ENCODE peak calls at places on chromosomes 13 and 19, in ten cellular contexts. O, F, D, I, G, K, V, E, T and P are unnamed samples.

GRCh38 chr19:40392894-40393517 is 3.0 kb upstream of the HIPK4 start:
- DNase-seq in T (no peak), G (peak; percentile 44), O (no peak), V (no peak), K (no peak), I (peak; percentile 23), D (no peak), F (no peak), E (no peak), P (no peak)

GRCh38 chr19:46221981-46222610 is 7.4 kb upstream of the IGFL1 start:
- DNase-seq in I (peak; percentile 93), E (no peak), V (no peak), K (no peak), F (peak; percentile 85), D (no peak), O (no peak), T (no peak), G (no peak), P (no peak)

GRCh38 chr19:46297700-46298476 is 1.0 kb downstream of the HIF3A start:
- DNase-seq in K (no peak), G (no peak), D (no peak), V (no peak), T (no peak), I (no peak), O (peak; percentile 81), F (no peak), E (peak; percentile 5), P (peak; percentile 24)

GRCh38 chr19:7216373-7216902 is 77.8 kb downstream of the INSR start:
- DNase-seq in E (no peak), T (no peak), O (no peak), V (no peak), G (no peak), F (no peak), K (no peak), I (no peak), D (no peak), P (no peak)

GRCh38 chr13:36356058-36356457 is 9.9 kb upstream of the SPART start:
- DNase-seq in I (no peak), V (no peak), K (no peak), T (no peak), O (no peak), E (no peak), G (peak; percentile 26), D (no peak), F (no peak), P (no peak)

GRCh38 chr19:17448190-17448967 is at the start of gene TMEM221:
- DNase-seq in E (no peak), F (peak; percentile 43), G (peak; percentile 15), K (no peak), O (no peak), V (peak; percentile 21), T (no peak), I (peak; percentile 39), D (no peak), P (no peak)

GRCh38 chr19:43754562-43755255 is at the start of gene SMG9:
- DNase-seq in F (peak; percentile 95), E (peak; percentile 94), K (peak; percentile 99), D (peak; percentile 97), O (peak; percentile 98), G (peak; percentile 92), T (peak; percentile 93), V (peak; percentile 98), I (peak; percentile 100), P (peak; percentile 97)

GRCh38 chr19:40363128-40363527 is 14.6 kb downstream of the PLD3 start:
- DNase-seq in I (no peak), O (no peak), E (no peak), T (no peak), F (no peak), K (no peak), D (no peak), V (no peak), G (no peak), P (no peak)

GRCh38 chr13:103516009-103516795 is 450.0 kb upstream of the SLC10A2 start:
- DNase-seq in T (no peak), O (no peak), I (no peak), V (no peak), F (no peak), D (no peak), E (no peak), K (no peak), G (no peak), P (no peak)

GRCh38 chr13:72839831-72840426 is 58.0 kb downstream of the PIBF1 start:
- DNase-seq in T (no peak), G (peak; percentile 51), I (peak; percentile 9), F (peak; percentile 57), V (peak; percentile 3), O (no peak), D (no peak), E (peak; percentile 30), K (peak; percentile 11), P (no peak)

GRCh38 chr19:18768997-18769891 is 21.9 kb downstream of the COMP start:
- DNase-seq in V (no peak), I (no peak), D (no peak), F (no peak), E (no peak), O (no peak), G (peak; percentile 40), T (no peak), K (no peak), P (no peak)

GRCh38 chr19:30471441-30471840 is 99.3 kb downstream of the ZNF536 start:
- DNase-seq in O (no peak), V (no peak), F (no peak), T (no peak), D (no peak), K (no peak), I (no peak), E (no peak), G (no peak), P (no peak)

GRCh38 chr13:27201661-27202060 is 30.1 kb upstream of the USP12 start:
- DNase-seq in O (no peak), G (no peak), I (no peak), E (no peak), T (no peak), K (no peak), V (no peak), F (no peak), D (no peak), P (no peak)

GRCh38 chr19:54554896-54555295 is 18.7 kb upstream of the LILRA2 start:
- DNase-seq in E (no peak), F (no peak), O (no peak), T (no peak), D (no peak), V (no peak), G (no peak), K (no peak), I (no peak), P (no peak)